ENCODE peak calls at places on chromosome 15, in seven cellular contexts. One of them, this sample, is unnamed.

GRCh38 chr15:63435416-63435815 is 53.8 kb upstream of the CA12 start:
- DNase-seq in AG10803: no peak
- DNase-seq in GM12864: no peak
- DNase-seq in cardiac muscle cell: no peak
- DNase-seq in cardiac fibroblast: no peak
- DNase-seq in epithelial cell of esophagus: no peak
- DNase-seq in IMR-90: no peak
- DNase-seq in this sample: no peak

GRCh38 chr15:77118787-77119410 is 48.0 kb upstream of the TSPAN3 start:
- DNase-seq in AG10803: peak; percentile 80
- DNase-seq in GM12864: peak; percentile 38
- DNase-seq in cardiac muscle cell: peak; percentile 89
- DNase-seq in cardiac fibroblast: peak; percentile 89
- DNase-seq in epithelial cell of esophagus: peak; percentile 70
- DNase-seq in IMR-90: peak; percentile 80
- DNase-seq in this sample: peak; percentile 59

GRCh38 chr15:31544361-31544760 is 217.7 kb downstream of the KLF13 start:
- DNase-seq in AG10803: no peak
- DNase-seq in GM12864: no peak
- DNase-seq in cardiac muscle cell: no peak
- DNase-seq in cardiac fibroblast: no peak
- DNase-seq in epithelial cell of esophagus: no peak
- DNase-seq in IMR-90: no peak
- DNase-seq in this sample: no peak

GRCh38 chr15:35603298-35603697 is 57.3 kb upstream of the DPH6 start:
- DNase-seq in AG10803: no peak
- DNase-seq in GM12864: peak; percentile 12
- DNase-seq in cardiac muscle cell: peak; percentile 74
- DNase-seq in cardiac fibroblast: peak; percentile 66
- DNase-seq in epithelial cell of esophagus: peak; percentile 42
- DNase-seq in IMR-90: peak; percentile 88
- DNase-seq in this sample: peak; percentile 15

GRCh38 chr15:41490355-41490754 is 3.3 kb upstream of the ITPKA start:
- DNase-seq in AG10803: peak; percentile 96
- DNase-seq in GM12864: peak; percentile 54
- DNase-seq in cardiac muscle cell: peak; percentile 91
- DNase-seq in cardiac fibroblast: peak; percentile 85
- DNase-seq in epithelial cell of esophagus: peak; percentile 95
- DNase-seq in IMR-90: peak; percentile 99
- DNase-seq in this sample: peak; percentile 81

GRCh38 chr15:51759557-51760070 is 8.2 kb downstream of the TMOD2 start:
- DNase-seq in AG10803: peak; percentile 98
- DNase-seq in GM12864: no peak
- DNase-seq in cardiac muscle cell: peak; percentile 98
- DNase-seq in cardiac fibroblast: peak; percentile 97
- DNase-seq in epithelial cell of esophagus: peak; percentile 48
- DNase-seq in IMR-90: peak; percentile 97
- DNase-seq in this sample: no peak

GRCh38 chr15:47399100-47399499 is 318.2 kb upstream of the SEMA6D start:
- DNase-seq in AG10803: no peak
- DNase-seq in GM12864: no peak
- DNase-seq in cardiac muscle cell: no peak
- DNase-seq in cardiac fibroblast: no peak
- DNase-seq in epithelial cell of esophagus: no peak
- DNase-seq in IMR-90: peak; percentile 34
- DNase-seq in this sample: no peak

GRCh38 chr15:44319385-44319784 is 30.9 kb downstream of the GOLM2 start:
- DNase-seq in AG10803: no peak
- DNase-seq in GM12864: peak; percentile 53
- DNase-seq in cardiac muscle cell: no peak
- DNase-seq in cardiac fibroblast: no peak
- DNase-seq in epithelial cell of esophagus: no peak
- DNase-seq in IMR-90: no peak
- DNase-seq in this sample: peak; percentile 50

GRCh38 chr15:93135459-93135858 is 46.4 kb upstream of the RGMA start:
- DNase-seq in AG10803: no peak
- DNase-seq in GM12864: no peak
- DNase-seq in cardiac muscle cell: no peak
- DNase-seq in cardiac fibroblast: no peak
- DNase-seq in epithelial cell of esophagus: no peak
- DNase-seq in IMR-90: no peak
- DNase-seq in this sample: no peak

GRCh38 chr15:94174399-94174802 is 57.0 kb upstream of the MCTP2 start:
- DNase-seq in AG10803: peak; percentile 60
- DNase-seq in GM12864: peak; percentile 7
- DNase-seq in cardiac muscle cell: no peak
- DNase-seq in cardiac fibroblast: no peak
- DNase-seq in epithelial cell of esophagus: peak; percentile 89
- DNase-seq in IMR-90: peak; percentile 87
- DNase-seq in this sample: peak; percentile 19

GRCh38 chr15:31260646-31261265 is 65.9 kb upstream of the KLF13 start:
- DNase-seq in AG10803: no peak
- DNase-seq in GM12864: no peak
- DNase-seq in cardiac muscle cell: no peak
- DNase-seq in cardiac fibroblast: no peak
- DNase-seq in epithelial cell of esophagus: no peak
- DNase-seq in IMR-90: no peak
- DNase-seq in this sample: no peak

GRCh38 chr15:46265664-46266063 is 630.8 kb downstream of the SQOR start:
- DNase-seq in AG10803: no peak
- DNase-seq in GM12864: no peak
- DNase-seq in cardiac muscle cell: no peak
- DNase-seq in cardiac fibroblast: no peak
- DNase-seq in epithelial cell of esophagus: no peak
- DNase-seq in IMR-90: no peak
- DNase-seq in this sample: no peak

GRCh38 chr15:48617619-48618018 is 27.9 kb downstream of the FBN1 start:
- DNase-seq in AG10803: peak; percentile 93
- DNase-seq in GM12864: no peak
- DNase-seq in cardiac muscle cell: peak; percentile 98
- DNase-seq in cardiac fibroblast: peak; percentile 96
- DNase-seq in epithelial cell of esophagus: no peak
- DNase-seq in IMR-90: peak; percentile 93
- DNase-seq in this sample: no peak

GRCh38 chr15:52191207-52191606 is at the start of gene GNB5:
- DNase-seq in AG10803: no peak
- DNase-seq in GM12864: no peak
- DNase-seq in cardiac muscle cell: no peak
- DNase-seq in cardiac fibroblast: no peak
- DNase-seq in epithelial cell of esophagus: no peak
- DNase-seq in IMR-90: no peak
- DNase-seq in this sample: no peak

GRCh38 chr15:64583519-64583918 is 123.1 kb downstream of the ZNF609 start:
- DNase-seq in AG10803: no peak
- DNase-seq in GM12864: no peak
- DNase-seq in cardiac muscle cell: no peak
- DNase-seq in cardiac fibroblast: no peak
- DNase-seq in epithelial cell of esophagus: no peak
- DNase-seq in IMR-90: no peak
- DNase-seq in this sample: no peak

GRCh38 chr15:59300618-59301139 is 72.0 kb downstream of the MYO1E start:
- DNase-seq in AG10803: no peak
- DNase-seq in GM12864: no peak
- DNase-seq in cardiac muscle cell: peak; percentile 58
- DNase-seq in cardiac fibroblast: peak; percentile 49
- DNase-seq in epithelial cell of esophagus: peak; percentile 46
- DNase-seq in IMR-90: no peak
- DNase-seq in this sample: no peak

GRCh38 chr15:82743810-82744209 is 34.1 kb upstream of the AP3B2 start:
- DNase-seq in AG10803: no peak
- DNase-seq in GM12864: no peak
- DNase-seq in cardiac muscle cell: no peak
- DNase-seq in cardiac fibroblast: no peak
- DNase-seq in epithelial cell of esophagus: no peak
- DNase-seq in IMR-90: no peak
- DNase-seq in this sample: no peak

GRCh38 chr15:42911058-42911592 is 9.5 kb downstream of the TTBK2 start:
- DNase-seq in AG10803: peak; percentile 91
- DNase-seq in GM12864: no peak
- DNase-seq in cardiac muscle cell: peak; percentile 29
- DNase-seq in cardiac fibroblast: peak; percentile 16
- DNase-seq in epithelial cell of esophagus: peak; percentile 27
- DNase-seq in IMR-90: peak; percentile 46
- DNase-seq in this sample: no peak

GRCh38 chr15:65327651-65328393 is 23.3 kb downstream of the RNU5B-1 start:
- DNase-seq in AG10803: no peak
- DNase-seq in GM12864: no peak
- DNase-seq in cardiac muscle cell: no peak
- DNase-seq in cardiac fibroblast: no peak
- DNase-seq in epithelial cell of esophagus: no peak
- DNase-seq in IMR-90: no peak
- DNase-seq in this sample: no peak

GRCh38 chr15:66939016-66939415 is 126.4 kb upstream of the SMAD3 start:
- DNase-seq in AG10803: no peak
- DNase-seq in GM12864: no peak
- DNase-seq in cardiac muscle cell: no peak
- DNase-seq in cardiac fibroblast: no peak
- DNase-seq in epithelial cell of esophagus: no peak
- DNase-seq in IMR-90: no peak
- DNase-seq in this sample: no peak

DNA sequence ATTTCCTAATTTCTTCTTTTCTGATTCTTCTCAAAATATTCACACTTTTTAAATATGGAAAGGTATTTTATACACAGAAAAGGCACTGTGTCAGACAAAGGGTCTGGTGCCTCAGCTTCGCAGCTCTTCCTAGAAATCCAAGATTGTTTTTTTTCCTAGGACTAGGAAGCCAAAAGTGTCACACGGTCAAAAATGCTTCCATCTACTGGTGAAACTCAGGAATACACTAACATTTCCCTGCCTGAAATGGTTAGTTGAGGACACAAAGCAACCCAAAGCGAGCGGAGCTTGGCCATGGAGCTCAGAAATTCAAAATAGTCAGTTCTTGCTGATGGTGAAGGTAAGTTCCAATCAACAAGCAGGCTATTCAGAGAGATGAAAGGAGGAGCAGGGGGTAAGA is 426.5 kb upstream of the RASGRP1 start:
- DNase-seq in AG10803: peak; percentile 82
- DNase-seq in GM12864: no peak
- DNase-seq in cardiac muscle cell: peak; percentile 85
- DNase-seq in cardiac fibroblast: peak; percentile 87
- DNase-seq in epithelial cell of esophagus: peak; percentile 50
- DNase-seq in IMR-90: peak; percentile 56
- DNase-seq in this sample: no peak
- TF ChIP-seq CTCF in AG10803: peak; percentile 73
- TF ChIP-seq CTCF in GM12864: peak; percentile 27
- TF ChIP-seq CTCF in cardiac muscle cell: peak; percentile 65
- TF ChIP-seq CTCF in cardiac fibroblast: peak; percentile 54
- TF ChIP-seq CTCF in epithelial cell of esophagus: peak; percentile 61
- TF ChIP-seq CTCF in IMR-90: peak; percentile 50
- TF ChIP-seq CTCF in this sample: peak; percentile 23

GRCh38 chr15:79853492-79854328 is 43.1 kb downstream of the MTHFS start:
- DNase-seq in AG10803: peak; percentile 83
- DNase-seq in GM12864: peak; percentile 59
- DNase-seq in cardiac muscle cell: peak; percentile 91
- DNase-seq in cardiac fibroblast: peak; percentile 89
- DNase-seq in epithelial cell of esophagus: peak; percentile 93
- DNase-seq in IMR-90: peak; percentile 93
- DNase-seq in this sample: peak; percentile 58

GRCh38 chr15:79863886-79864285 is 32.9 kb downstream of the MTHFS start:
- DNase-seq in AG10803: peak; percentile 8
- DNase-seq in GM12864: no peak
- DNase-seq in cardiac muscle cell: no peak
- DNase-seq in cardiac fibroblast: no peak
- DNase-seq in epithelial cell of esophagus: peak; percentile 81
- DNase-seq in IMR-90: peak; percentile 65
- DNase-seq in this sample: no peak

DNA sequence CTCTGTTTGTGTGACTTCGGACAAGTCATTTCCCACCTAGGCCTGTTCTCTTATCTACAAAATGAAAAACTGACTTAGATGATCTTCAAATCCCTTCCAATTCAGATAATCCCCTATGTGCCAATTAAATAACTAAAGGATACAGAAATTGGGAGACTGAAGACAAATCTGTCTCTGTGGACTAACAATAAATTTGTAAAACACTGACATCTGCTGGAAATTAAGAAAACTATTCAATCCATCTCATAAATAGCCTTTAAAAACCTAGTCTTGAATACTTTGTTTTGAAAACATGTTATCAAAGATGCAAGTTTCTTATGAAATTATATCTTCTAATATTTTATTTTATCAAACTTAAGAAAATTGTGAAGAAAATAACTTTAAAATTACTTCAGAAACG is 38.3 kb downstream of the MTHFS start:
- DNase-seq in AG10803: peak; percentile 9
- DNase-seq in GM12864: no peak
- DNase-seq in cardiac muscle cell: peak; percentile 21
- DNase-seq in cardiac fibroblast: peak; percentile 20
- DNase-seq in epithelial cell of esophagus: no peak
- DNase-seq in IMR-90: no peak
- DNase-seq in this sample: no peak
- TF ChIP-seq CTCF in AG10803: peak; percentile 25
- TF ChIP-seq CTCF in GM12864: no peak
- TF ChIP-seq CTCF in cardiac muscle cell: peak; percentile 28
- TF ChIP-seq CTCF in cardiac fibroblast: no peak
- TF ChIP-seq CTCF in epithelial cell of esophagus: no peak
- TF ChIP-seq CTCF in IMR-90: peak; percentile 30
- TF ChIP-seq CTCF in this sample: peak; percentile 7

DNA sequence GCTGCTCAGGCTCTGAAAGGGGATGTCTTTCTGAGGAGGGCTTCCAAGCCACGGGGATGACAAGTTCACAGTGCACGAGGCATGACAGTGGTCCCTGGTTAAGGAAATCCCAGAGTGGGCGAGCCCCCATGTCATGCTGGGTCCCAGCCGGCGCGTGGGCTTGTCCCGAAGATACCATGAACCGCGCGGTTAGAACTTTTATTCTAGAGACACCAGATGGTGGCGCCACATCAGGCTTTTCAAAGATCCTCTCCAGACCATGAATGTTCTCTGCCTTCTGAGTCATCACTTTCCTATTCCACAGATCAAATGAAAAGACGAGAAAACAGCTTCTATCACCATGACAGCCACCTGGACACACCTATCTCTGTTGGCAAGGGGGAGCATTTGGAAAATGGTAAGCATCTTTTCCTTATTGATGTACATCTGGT is 227.8 kb upstream of the LYSMD4 start:
- DNase-seq in AG10803: no peak
- DNase-seq in GM12864: no peak
- DNase-seq in cardiac muscle cell: peak; percentile 61
- DNase-seq in cardiac fibroblast: peak; percentile 67
- DNase-seq in epithelial cell of esophagus: peak; percentile 66
- DNase-seq in IMR-90: no peak
- DNase-seq in this sample: peak; percentile 5
- TF ChIP-seq CTCF in AG10803: peak; percentile 1
- TF ChIP-seq CTCF in GM12864: peak; percentile 17
- TF ChIP-seq CTCF in cardiac muscle cell: peak; percentile 51
- TF ChIP-seq CTCF in cardiac fibroblast: no peak
- TF ChIP-seq CTCF in epithelial cell of esophagus: peak; percentile 32
- TF ChIP-seq CTCF in IMR-90: peak; percentile 3
- TF ChIP-seq CTCF in this sample: no peak

GRCh38 chr15:84634228-84634837 is 19.8 kb downstream of the WDR73 start:
- DNase-seq in AG10803: no peak
- DNase-seq in GM12864: no peak
- DNase-seq in cardiac muscle cell: no peak
- DNase-seq in cardiac fibroblast: no peak
- DNase-seq in epithelial cell of esophagus: no peak
- DNase-seq in IMR-90: no peak
- DNase-seq in this sample: no peak

GRCh38 chr15:84643838-84644237 is 10.2 kb downstream of the WDR73 start:
- DNase-seq in AG10803: no peak
- DNase-seq in GM12864: no peak
- DNase-seq in cardiac muscle cell: no peak
- DNase-seq in cardiac fibroblast: no peak
- DNase-seq in epithelial cell of esophagus: no peak
- DNase-seq in IMR-90: no peak
- DNase-seq in this sample: no peak

GRCh38 chr15:84633311-84634227 is 20.5 kb downstream of the WDR73 start:
- DNase-seq in AG10803: peak; percentile 73
- DNase-seq in GM12864: no peak
- DNase-seq in cardiac muscle cell: peak; percentile 84
- DNase-seq in cardiac fibroblast: peak; percentile 79
- DNase-seq in epithelial cell of esophagus: peak; percentile 84
- DNase-seq in IMR-90: peak; percentile 67
- DNase-seq in this sample: peak; percentile 64

GRCh38 chr15:84638103-84638502 is 16.0 kb downstream of the WDR73 start:
- DNase-seq in AG10803: peak; percentile 13
- DNase-seq in GM12864: no peak
- DNase-seq in cardiac muscle cell: no peak
- DNase-seq in cardiac fibroblast: peak; percentile 15
- DNase-seq in epithelial cell of esophagus: peak; percentile 63
- DNase-seq in IMR-90: peak; percentile 22
- DNase-seq in this sample: no peak
- TF ChIP-seq CTCF in AG10803: no peak
- TF ChIP-seq CTCF in GM12864: peak; percentile 22
- TF ChIP-seq CTCF in cardiac muscle cell: no peak
- TF ChIP-seq CTCF in cardiac fibroblast: no peak
- TF ChIP-seq CTCF in epithelial cell of esophagus: peak; percentile 51
- TF ChIP-seq CTCF in IMR-90: peak; percentile 5
- TF ChIP-seq CTCF in this sample: no peak

This sample was measured in GM13977.